ENCODE peak calls at places on chromosomes 4 and X, in six cellular contexts. One of them, this sample, is unnamed.

GRCh38 chr4:86653237-86653865 is 59.2 kb downstream of the PTPN13 start:
- DNase-seq in fibroblast of lung: no peak
- DNase-seq in transverse colon: peak; percentile 8
- DNase-seq in kidney epithelial cell: no peak
- DNase-seq in uterus: no peak
- DNase-seq in astrocyte of the spinal cord: no peak
- DNase-seq in this sample: no peak

GRCh38 chrX:38154818-38155217 is 65.9 kb downstream of the SRPX start:
- DNase-seq in fibroblast of lung: no peak
- DNase-seq in transverse colon: no peak
- DNase-seq in kidney epithelial cell: no peak
- DNase-seq in uterus: no peak
- DNase-seq in astrocyte of the spinal cord: no peak
- DNase-seq in this sample: no peak

GRCh38 chr4:93888768-93889167 is 60.2 kb downstream of the ATOH1 start:
- DNase-seq in fibroblast of lung: no peak
- DNase-seq in transverse colon: no peak
- DNase-seq in kidney epithelial cell: no peak
- DNase-seq in uterus: no peak
- DNase-seq in astrocyte of the spinal cord: no peak
- DNase-seq in this sample: no peak

GRCh38 chrX:145405012-145405411 is 157.7 kb downstream of the SPANXN1 start:
- DNase-seq in fibroblast of lung: peak; percentile 3
- DNase-seq in transverse colon: no peak
- DNase-seq in kidney epithelial cell: no peak
- DNase-seq in uterus: no peak
- DNase-seq in astrocyte of the spinal cord: peak; percentile 28
- DNase-seq in this sample: no peak

GRCh38 chr4:127540497-127541026 is 92.2 kb upstream of the INTU start:
- DNase-seq in fibroblast of lung: no peak
- DNase-seq in transverse colon: no peak
- DNase-seq in kidney epithelial cell: no peak
- DNase-seq in uterus: no peak
- DNase-seq in astrocyte of the spinal cord: no peak
- DNase-seq in this sample: no peak

GRCh38 chr4:189436207-189436606 is 504.5 kb upstream of the FRG1 start:
- DNase-seq in fibroblast of lung: no peak
- DNase-seq in transverse colon: no peak
- DNase-seq in kidney epithelial cell: no peak
- DNase-seq in uterus: no peak
- DNase-seq in astrocyte of the spinal cord: no peak
- DNase-seq in this sample: no peak

GRCh38 chrX:132206259-132206658 is 13.0 kb downstream of the RAP2C start:
- DNase-seq in fibroblast of lung: peak; percentile 3
- DNase-seq in transverse colon: no peak
- DNase-seq in kidney epithelial cell: no peak
- DNase-seq in uterus: no peak
- DNase-seq in astrocyte of the spinal cord: no peak
- DNase-seq in this sample: no peak

GRCh38 chrX:50000937-50001542 is 78.6 kb downstream of the CLCN5 start:
- DNase-seq in fibroblast of lung: no peak
- DNase-seq in transverse colon: no peak
- DNase-seq in kidney epithelial cell: no peak
- DNase-seq in uterus: no peak
- DNase-seq in astrocyte of the spinal cord: no peak
- DNase-seq in this sample: no peak

GRCh38 chr4:130632731-130633604 is 1537.0 kb downstream of the C4orf33 start:
- DNase-seq in fibroblast of lung: peak; percentile 54
- DNase-seq in transverse colon: no peak
- DNase-seq in kidney epithelial cell: peak; percentile 37
- DNase-seq in uterus: no peak
- DNase-seq in astrocyte of the spinal cord: peak; percentile 92
- DNase-seq in this sample: no peak

GRCh38 chr4:17812801-17813200 is 2.0 kb downstream of the NCAPG start:
- DNase-seq in fibroblast of lung: no peak
- DNase-seq in transverse colon: no peak
- DNase-seq in kidney epithelial cell: no peak
- DNase-seq in uterus: no peak
- DNase-seq in astrocyte of the spinal cord: peak; percentile 38
- DNase-seq in this sample: no peak

GRCh38 chrX:150365953-150366911 is 3.1 kb downstream of the MAMLD1 start:
- DNase-seq in fibroblast of lung: peak; percentile 54
- DNase-seq in transverse colon: peak; percentile 33
- DNase-seq in kidney epithelial cell: no peak
- DNase-seq in uterus: peak; percentile 75
- DNase-seq in astrocyte of the spinal cord: peak; percentile 61
- DNase-seq in this sample: no peak

GRCh38 chr4:37628977-37629609 is 57.1 kb downstream of the RELL1 start:
- DNase-seq in fibroblast of lung: peak; percentile 81
- DNase-seq in transverse colon: no peak
- DNase-seq in kidney epithelial cell: peak; percentile 35
- DNase-seq in uterus: peak; percentile 54
- DNase-seq in astrocyte of the spinal cord: peak; percentile 68
- DNase-seq in this sample: no peak

GRCh38 chr4:137597751-137598493 is 65.6 kb upstream of the PCDH18 start:
- DNase-seq in fibroblast of lung: peak; percentile 17
- DNase-seq in transverse colon: no peak
- DNase-seq in kidney epithelial cell: no peak
- DNase-seq in uterus: no peak
- DNase-seq in astrocyte of the spinal cord: no peak
- DNase-seq in this sample: no peak

GRCh38 chr4:1195109-1195671 is 22.8 kb upstream of the SPON2 start:
- DNase-seq in fibroblast of lung: no peak
- DNase-seq in transverse colon: no peak
- DNase-seq in kidney epithelial cell: no peak
- DNase-seq in uterus: peak; percentile 40
- DNase-seq in astrocyte of the spinal cord: no peak
- DNase-seq in this sample: peak; percentile 46

GRCh38 chr4:56907009-56907408 is 691 bp upstream of the REST start:
- DNase-seq in fibroblast of lung: no peak
- DNase-seq in transverse colon: peak; percentile 20
- DNase-seq in kidney epithelial cell: no peak
- DNase-seq in uterus: peak; percentile 17
- DNase-seq in astrocyte of the spinal cord: no peak
- DNase-seq in this sample: peak; percentile 48

GRCh38 chr4:6199344-6199921 is 916 bp downstream of the JAKMIP1 start:
- DNase-seq in fibroblast of lung: no peak
- DNase-seq in transverse colon: no peak
- DNase-seq in kidney epithelial cell: no peak
- DNase-seq in uterus: no peak
- DNase-seq in astrocyte of the spinal cord: peak; percentile 20
- DNase-seq in this sample: no peak

GRCh38 chr4:71944956-71945355 is 86.8 kb upstream of the NPFFR2 start:
- DNase-seq in fibroblast of lung: peak; percentile 55
- DNase-seq in transverse colon: no peak
- DNase-seq in kidney epithelial cell: no peak
- DNase-seq in uterus: no peak
- DNase-seq in astrocyte of the spinal cord: peak; percentile 54
- DNase-seq in this sample: no peak

GRCh38 chr4:71945791-71946190 is 86.0 kb upstream of the NPFFR2 start:
- DNase-seq in fibroblast of lung: no peak
- DNase-seq in transverse colon: no peak
- DNase-seq in kidney epithelial cell: no peak
- DNase-seq in uterus: no peak
- DNase-seq in astrocyte of the spinal cord: no peak
- DNase-seq in this sample: no peak

GRCh38 chr4:71938776-71939175 is 93.0 kb upstream of the NPFFR2 start:
- DNase-seq in fibroblast of lung: peak; percentile 52
- DNase-seq in transverse colon: no peak
- DNase-seq in kidney epithelial cell: peak; percentile 26
- DNase-seq in uterus: no peak
- DNase-seq in astrocyte of the spinal cord: peak; percentile 70
- DNase-seq in this sample: no peak

DNA sequence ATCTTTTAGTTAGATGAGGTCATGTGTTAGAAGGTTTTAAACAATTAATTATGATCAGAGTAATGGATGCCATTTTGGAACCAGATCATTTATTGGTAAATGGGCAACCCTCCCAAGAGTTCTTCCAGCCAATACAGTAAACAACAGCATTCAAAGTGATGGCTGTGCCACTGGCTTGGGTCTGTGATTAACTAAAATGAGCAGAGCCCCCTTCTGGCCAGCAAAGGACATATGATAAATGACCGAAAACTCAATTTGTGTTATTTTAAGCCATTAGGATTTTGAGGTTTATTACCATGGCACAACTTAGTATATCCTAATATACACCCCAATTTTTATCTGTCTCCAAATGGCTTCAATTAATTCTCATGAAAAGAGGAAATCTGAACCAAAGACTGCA is 90.8 kb upstream of the NPFFR2 start:
- DNase-seq in fibroblast of lung: peak; percentile 19
- DNase-seq in transverse colon: peak; percentile 8
- DNase-seq in kidney epithelial cell: no peak
- DNase-seq in uterus: no peak
- DNase-seq in astrocyte of the spinal cord: no peak
- DNase-seq in this sample: no peak
- TF ChIP-seq CTCF in fibroblast of lung: no peak
- TF ChIP-seq CTCF in transverse colon: peak; percentile 29
- TF ChIP-seq CTCF in kidney epithelial cell: peak; percentile 55
- TF ChIP-seq CTCF in uterus: no peak
- TF ChIP-seq CTCF in astrocyte of the spinal cord: peak; percentile 29
- TF ChIP-seq CTCF in this sample: no peak

DNA sequence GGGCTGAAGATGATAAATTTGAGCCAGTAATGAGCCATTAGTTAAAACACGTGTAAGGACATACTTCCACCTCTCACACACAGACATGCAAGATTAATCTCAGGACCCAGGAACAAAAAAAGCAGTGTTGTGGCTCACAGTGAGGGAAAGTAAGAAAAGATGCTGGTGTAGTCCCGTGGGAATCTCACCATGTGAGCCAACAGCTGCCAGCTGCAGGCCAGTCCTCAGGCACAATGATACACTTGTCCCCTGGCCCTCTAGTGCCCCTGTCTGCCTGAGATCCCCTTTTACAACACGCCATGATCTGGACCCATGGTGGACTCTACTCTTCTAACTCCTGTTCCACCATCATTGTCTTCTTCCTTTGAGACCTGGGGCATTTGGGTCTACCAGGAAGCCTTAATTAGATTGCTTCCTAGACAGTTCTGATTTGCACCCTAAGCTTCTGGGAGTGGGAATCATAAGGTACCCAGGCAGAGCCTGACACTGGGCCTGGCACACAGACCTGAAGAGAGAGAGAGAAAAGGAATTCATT is 194.7 kb downstream of the STIM2 start:
- DNase-seq in fibroblast of lung: no peak
- DNase-seq in transverse colon: no peak
- DNase-seq in kidney epithelial cell: no peak
- DNase-seq in uterus: no peak
- DNase-seq in astrocyte of the spinal cord: no peak
- DNase-seq in this sample: no peak
- H3K4me3 ChIP-seq in fibroblast of lung: no peak overlapping the region
- H3K4me3 ChIP-seq in transverse colon: no peak overlapping the region
- H3K4me3 ChIP-seq in kidney epithelial cell: no peak overlapping the region
- H3K4me3 ChIP-seq in uterus: no peak overlapping the region
- H3K4me3 ChIP-seq in astrocyte of the spinal cord: no peak overlapping the region
- H3K4me3 ChIP-seq in this sample: no peak overlapping the region

GRCh38 chr4:150217804-150218203 is 139.6 kb downstream of the DCLK2 start:
- DNase-seq in fibroblast of lung: no peak
- DNase-seq in transverse colon: no peak
- DNase-seq in kidney epithelial cell: no peak
- DNase-seq in uterus: no peak
- DNase-seq in astrocyte of the spinal cord: no peak
- DNase-seq in this sample: no peak

GRCh38 chr4:150218447-150218846 is 140.2 kb downstream of the DCLK2 start:
- DNase-seq in fibroblast of lung: no peak
- DNase-seq in transverse colon: no peak
- DNase-seq in kidney epithelial cell: no peak
- DNase-seq in uterus: no peak
- DNase-seq in astrocyte of the spinal cord: no peak
- DNase-seq in this sample: no peak

GRCh38 chr4:150216725-150217124 is 138.5 kb downstream of the DCLK2 start:
- DNase-seq in fibroblast of lung: no peak
- DNase-seq in transverse colon: no peak
- DNase-seq in kidney epithelial cell: no peak
- DNase-seq in uterus: no peak
- DNase-seq in astrocyte of the spinal cord: no peak
- DNase-seq in this sample: no peak

GRCh38 chr4:150217192-150217591 is 138.9 kb downstream of the DCLK2 start:
- DNase-seq in fibroblast of lung: peak; percentile 89
- DNase-seq in transverse colon: no peak
- DNase-seq in kidney epithelial cell: peak; percentile 52
- DNase-seq in uterus: no peak
- DNase-seq in astrocyte of the spinal cord: peak; percentile 85
- DNase-seq in this sample: no peak

GRCh38 chr4:150219841-150220240 is 141.6 kb downstream of the DCLK2 start:
- DNase-seq in fibroblast of lung: peak; percentile 82
- DNase-seq in transverse colon: no peak
- DNase-seq in kidney epithelial cell: no peak
- DNase-seq in uterus: no peak
- DNase-seq in astrocyte of the spinal cord: peak; percentile 46
- DNase-seq in this sample: no peak
- TF ChIP-seq CTCF in fibroblast of lung: no peak
- TF ChIP-seq CTCF in transverse colon: no peak
- TF ChIP-seq CTCF in kidney epithelial cell: no peak
- TF ChIP-seq CTCF in uterus: no peak
- TF ChIP-seq CTCF in astrocyte of the spinal cord: no peak
- TF ChIP-seq CTCF in this sample: no peak

GRCh38 chrX:21944136-21944615 is 3.7 kb downstream of the SMS start:
- DNase-seq in fibroblast of lung: no peak
- DNase-seq in transverse colon: no peak
- DNase-seq in kidney epithelial cell: no peak
- DNase-seq in uterus: no peak
- DNase-seq in astrocyte of the spinal cord: no peak
- DNase-seq in this sample: no peak

GRCh38 chrX:21946925-21947641 is 6.6 kb downstream of the SMS start:
- DNase-seq in fibroblast of lung: peak; percentile 73
- DNase-seq in transverse colon: no peak
- DNase-seq in kidney epithelial cell: no peak
- DNase-seq in uterus: no peak
- DNase-seq in astrocyte of the spinal cord: peak; percentile 63
- DNase-seq in this sample: no peak

GRCh38 chrX:21940356-21940829 is at the start of gene SMS:
- DNase-seq in fibroblast of lung: peak; percentile 75
- DNase-seq in transverse colon: peak; percentile 81
- DNase-seq in kidney epithelial cell: no peak
- DNase-seq in uterus: peak; percentile 71
- DNase-seq in astrocyte of the spinal cord: peak; percentile 77
- DNase-seq in this sample: peak; percentile 83

GRCh38 chrX:21947671-21948070 is 7.2 kb downstream of the SMS start:
- DNase-seq in fibroblast of lung: no peak
- DNase-seq in transverse colon: no peak
- DNase-seq in kidney epithelial cell: no peak
- DNase-seq in uterus: no peak
- DNase-seq in astrocyte of the spinal cord: no peak
- DNase-seq in this sample: no peak

DNA sequence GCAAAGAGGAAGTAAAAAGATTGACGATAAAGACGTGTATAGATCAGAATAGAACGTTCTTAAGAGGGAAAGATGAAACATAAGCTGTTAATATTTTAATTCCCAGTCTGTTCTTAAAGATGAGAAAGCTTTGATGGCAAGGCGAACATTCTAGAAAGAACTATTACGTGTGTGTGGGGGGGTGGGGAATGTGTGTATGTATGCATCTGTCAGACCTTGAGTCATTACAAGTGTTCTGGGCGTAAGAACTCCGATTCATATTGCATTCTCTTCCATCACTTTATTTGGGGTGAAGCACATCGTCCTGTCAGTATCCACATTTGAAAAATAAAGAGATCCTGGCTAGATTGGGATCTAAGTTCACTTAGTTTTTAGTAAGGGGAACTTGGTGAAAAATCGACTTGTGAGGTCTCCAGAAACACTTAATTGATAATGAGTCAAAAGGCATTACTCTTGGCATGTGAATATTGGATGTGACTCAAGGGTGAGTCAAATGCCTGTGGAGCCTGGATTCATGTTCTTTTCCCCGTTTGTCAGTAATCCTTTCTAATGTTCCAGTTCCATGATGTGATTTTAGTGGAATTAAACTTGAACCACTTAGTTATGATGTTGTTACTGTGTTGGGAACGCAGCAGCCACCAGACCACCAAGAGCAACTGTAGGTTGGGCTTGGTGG is 3.1 kb downstream of the SMS start:
- DNase-seq in fibroblast of lung: peak; percentile 93
- DNase-seq in transverse colon: no peak
- DNase-seq in kidney epithelial cell: peak; percentile 68
- DNase-seq in uterus: no peak
- DNase-seq in astrocyte of the spinal cord: peak; percentile 91
- DNase-seq in this sample: no peak
- H3K4me3 ChIP-seq in fibroblast of lung: no peak overlapping the region
- H3K4me3 ChIP-seq in transverse colon: no peak overlapping the region
- H3K4me3 ChIP-seq in kidney epithelial cell: peak overlapping the region; percentile 49
- H3K4me3 ChIP-seq in uterus: no peak overlapping the region
- H3K4me3 ChIP-seq in astrocyte of the spinal cord: no peak overlapping the region
- H3K4me3 ChIP-seq in this sample: no peak overlapping the region

This sample was measured in Peyer's patch.